ENCODE peak calls at places on chromosomes 11 and 22, in eight cellular contexts. T is BJ, Q is NB4, Y is cardiac muscle cell, I is fibroblast of lung, E is mesothelial cell of epicardium, V is mammary epithelial cell, R is lung. J is an unnamed sample.

GRCh38 chr11:45450189-45450588 is 164.0 kb upstream of the SYT13 start:
- DNase-seq in T (no peak), Q (no peak), Y (no peak), I (peak), E (no peak), V (no peak), R (no peak), J (peak)

GRCh38 chr22:36986242-36986821 is 32.9 kb downstream of the TST start:
- DNase-seq in T (no peak), Q (peak), Y (no peak), I (no peak), E (no peak), V (no peak), R (no peak), J (no peak)

GRCh38 chr11:134069426-134069921 is 602 bp downstream of the JAM3 start:
- DNase-seq in T (no peak), Q (no peak), Y (peak), I (peak), E (peak), V (no peak), R (no peak), J (peak)

GRCh38 chr22:48146426-48146825 is 1384.0 kb downstream of the TBC1D22A start:
- DNase-seq in T (no peak), Q (no peak), Y (no peak), I (no peak), E (no peak), V (no peak), R (no peak), J (no peak)

GRCh38 chr22:42430486-42431125 is 1.6 kb downstream of the NFAM1 start:
- DNase-seq in T (no peak), Q (peak), Y (no peak), I (no peak), E (no peak), V (no peak), R (no peak), J (no peak)

GRCh38 chr22:50696799-50697561 is 24.4 kb downstream of the SHANK3 start:
- DNase-seq in T (no peak), Q (no peak), Y (peak), I (no peak), E (no peak), V (peak), R (no peak), J (peak)

GRCh38 chr11:88434333-88434976 is 96.9 kb upstream of the CTSC start:
- DNase-seq in T (no peak), Q (peak), Y (no peak), I (no peak), E (no peak), V (peak), R (no peak), J (no peak)

GRCh38 chr11:117172678-117173421 is 5.7 kb upstream of the SIDT2 start:
- DNase-seq in T (no peak), Q (no peak), Y (no peak), I (no peak), E (no peak), V (no peak), R (no peak), J (no peak)

GRCh38 chr11:56521955-56522354 is 21.1 kb downstream of the OR5M11 start:
- DNase-seq in T (no peak), Q (peak), Y (no peak), I (no peak), E (no peak), V (no peak), R (no peak), J (no peak)

GRCh38 chr22:17119481-17120202 is 1.5 kb downstream of the TMEM121B start:
- DNase-seq in T (no peak), Q (peak), Y (no peak), I (no peak), E (no peak), V (no peak), R (no peak), J (no peak)

GRCh38 chr11:33291004-33291777 is 34.0 kb downstream of the HIPK3 start:
- DNase-seq in T (no peak), Q (no peak), Y (peak), I (peak), E (no peak), V (no peak), R (no peak), J (no peak)

GRCh38 chr11:68044898-68045351 is 6.1 kb downstream of the TCIRG1 start:
- DNase-seq in T (no peak), Q (no peak), Y (no peak), I (no peak), E (no peak), V (no peak), R (no peak), J (no peak)

GRCh38 chr11:33358150-33358831 is 101.1 kb downstream of the HIPK3 start:
- DNase-seq in T (no peak), Q (peak), Y (peak), I (no peak), E (no peak), V (no peak), R (no peak), J (no peak)

GRCh38 chr11:70111269-70112016 is 33.3 kb downstream of the ANO1 start:
- DNase-seq in T (no peak), Q (peak), Y (peak), I (peak), E (no peak), V (no peak), R (no peak), J (peak)

GRCh38 chr11:12219732-12220131 is 109.3 kb downstream of the MICAL2 start:
- DNase-seq in T (no peak), Q (no peak), Y (peak), I (peak), E (no peak), V (no peak), R (no peak), J (no peak)

GRCh38 chr11:10158461-10158860 is 135.6 kb downstream of the SBF2 start:
- DNase-seq in T (no peak), Q (no peak), Y (no peak), I (no peak), E (no peak), V (peak), R (no peak), J (no peak)

GRCh38 chr22:20021196-20022181 is 579 bp downstream of the TANGO2 start:
- DNase-seq in T (peak), Q (peak), Y (peak), I (peak), E (peak), V (no peak), R (peak), J (peak)

GRCh38 chr11:108788565-108789199 is 123.8 kb downstream of the DDX10 start:
- DNase-seq in T (no peak), Q (peak), Y (peak), I (peak), E (no peak), V (peak), R (no peak), J (peak)

GRCh38 chr11:114180301-114181055 is 115.7 kb upstream of the NNMT start:
- DNase-seq in T (no peak), Q (peak), Y (peak), I (no peak), E (no peak), V (no peak), R (peak), J (no peak)

GRCh38 chr11:72864692-72865655 is 50.8 kb downstream of the ATG16L2 start:
- DNase-seq in T (peak), Q (no peak), Y (no peak), I (peak), E (no peak), V (no peak), R (no peak), J (peak)

GRCh38 chr22:36541831-36542391 is 12.9 kb upstream of the EIF3D start:
- DNase-seq in T (peak), Q (no peak), Y (no peak), I (peak), E (no peak), V (peak), R (no peak), J (peak)

GRCh38 chr11:112563808-112564207 is 303.1 kb upstream of the PLET1 start:
- DNase-seq in T (no peak), Q (no peak), Y (no peak), I (no peak), E (no peak), V (no peak), R (no peak), J (no peak)

GRCh38 chr11:117384045-117384444 is 56.4 kb downstream of the CEP164 start:
- DNase-seq in T (peak), Q (no peak), Y (no peak), I (peak), E (no peak), V (peak), R (no peak), J (peak)

GRCh38 chr11:122628691-122629555 is 26.6 kb upstream of the UBASH3B start:
- DNase-seq in T (no peak), Q (peak), Y (peak), I (peak), E (peak), V (peak), R (peak), J (peak)

GRCh38 chr22:49182416-49182815 is 645.3 kb downstream of the BRD1 start:
- DNase-seq in T (no peak), Q (no peak), Y (no peak), I (no peak), E (no peak), V (no peak), R (no peak), J (no peak)

GRCh38 chr11:31295308-31295707 is 74.2 kb downstream of the DCDC1 start:
- DNase-seq in T (no peak), Q (no peak), Y (no peak), I (no peak), E (no peak), V (no peak), R (no peak), J (no peak)

GRCh38 chr11:66856496-66857233 is at the start of gene LRFN4:
- DNase-seq in T (no peak), Q (no peak), Y (peak), I (peak), E (peak), V (peak), R (no peak), J (no peak)

GRCh38 chr11:7537260-7537659 is 23.5 kb downstream of the PPFIBP2 start:
- DNase-seq in T (no peak), Q (no peak), Y (no peak), I (no peak), E (no peak), V (no peak), R (no peak), J (no peak)

GRCh38 chr11:67006029-67006884 is 16.7 kb upstream of the SYT12 start:
- DNase-seq in T (no peak), Q (peak), Y (no peak), I (peak), E (no peak), V (no peak), R (no peak), J (no peak)

GRCh38 chr11:115699326-115699725 is 195.1 kb upstream of the CADM1 start:
- DNase-seq in T (no peak), Q (no peak), Y (no peak), I (no peak), E (no peak), V (no peak), R (no peak), J (no peak)

GRCh38 chr11:32919338-32919737 is 26.7 kb downstream of the QSER1 start:
- DNase-seq in T (no peak), Q (no peak), Y (no peak), I (no peak), E (no peak), V (no peak), R (no peak), J (no peak)

GRCh38 chr11:6850526-6850925 is 5.0 kb downstream of the OR10A5 start:
- DNase-seq in T (no peak), Q (no peak), Y (no peak), I (no peak), E (no peak), V (no peak), R (no peak), J (no peak)

GRCh38 chr11:45232341-45233080 is 53.6 kb downstream of the SYT13 start:
- DNase-seq in T (no peak), Q (no peak), Y (no peak), I (no peak), E (no peak), V (no peak), R (no peak), J (no peak)

GRCh38 chr11:6320411-6321207 is at the start of gene CAVIN3:
- DNase-seq in T (peak), Q (peak), Y (peak), I (peak), E (peak), V (peak), R (peak), J (peak)

GRCh38 chr11:120233207-120233803 is 6.6 kb upstream of the POU2F3 start:
- DNase-seq in T (no peak), Q (no peak), Y (no peak), I (no peak), E (no peak), V (no peak), R (no peak), J (no peak)

GRCh38 chr11:120228794-120229384 is 11.1 kb upstream of the POU2F3 start:
- DNase-seq in T (no peak), Q (no peak), Y (no peak), I (no peak), E (no peak), V (no peak), R (no peak), J (no peak)

GRCh38 chr11:120230433-120231071 is 9.4 kb upstream of the POU2F3 start:
- DNase-seq in T (no peak), Q (no peak), Y (no peak), I (no peak), E (no peak), V (no peak), R (no peak), J (no peak)

GRCh38 chr11:120229451-120230424 is 10.2 kb upstream of the POU2F3 start:
- DNase-seq in T (no peak), Q (peak), Y (peak), I (peak), E (no peak), V (no peak), R (no peak), J (no peak)

DNA sequence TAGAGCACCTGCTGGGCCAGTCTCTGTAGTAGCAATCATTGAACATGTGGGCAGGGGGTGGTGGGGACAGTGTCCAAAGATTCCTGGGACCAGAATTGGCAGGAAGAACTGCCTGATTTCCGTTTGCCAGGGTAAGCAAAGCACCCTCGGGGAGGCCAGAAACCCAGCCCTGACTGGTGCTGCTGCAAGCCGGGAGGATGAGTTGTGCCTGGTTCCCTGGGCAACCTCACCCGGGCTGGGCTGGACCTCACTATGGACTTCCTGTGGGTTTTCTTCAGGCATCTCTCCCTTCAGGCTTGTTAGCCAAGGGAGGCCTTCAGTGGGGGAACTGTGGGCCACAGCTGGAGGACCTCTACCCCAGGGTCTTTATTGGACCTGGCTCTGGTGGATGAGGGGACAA is 8.0 kb upstream of the POU2F3 start:
- DNase-seq in T (no peak), Q (no peak), Y (no peak), I (peak), E (no peak), V (peak), R (no peak), J (no peak)
- TF ChIP-seq CTCF in T (no peak), Q (no peak), Y (no peak), I (no peak), E (no peak), V (no peak), R (no peak), J (no peak)

DNA sequence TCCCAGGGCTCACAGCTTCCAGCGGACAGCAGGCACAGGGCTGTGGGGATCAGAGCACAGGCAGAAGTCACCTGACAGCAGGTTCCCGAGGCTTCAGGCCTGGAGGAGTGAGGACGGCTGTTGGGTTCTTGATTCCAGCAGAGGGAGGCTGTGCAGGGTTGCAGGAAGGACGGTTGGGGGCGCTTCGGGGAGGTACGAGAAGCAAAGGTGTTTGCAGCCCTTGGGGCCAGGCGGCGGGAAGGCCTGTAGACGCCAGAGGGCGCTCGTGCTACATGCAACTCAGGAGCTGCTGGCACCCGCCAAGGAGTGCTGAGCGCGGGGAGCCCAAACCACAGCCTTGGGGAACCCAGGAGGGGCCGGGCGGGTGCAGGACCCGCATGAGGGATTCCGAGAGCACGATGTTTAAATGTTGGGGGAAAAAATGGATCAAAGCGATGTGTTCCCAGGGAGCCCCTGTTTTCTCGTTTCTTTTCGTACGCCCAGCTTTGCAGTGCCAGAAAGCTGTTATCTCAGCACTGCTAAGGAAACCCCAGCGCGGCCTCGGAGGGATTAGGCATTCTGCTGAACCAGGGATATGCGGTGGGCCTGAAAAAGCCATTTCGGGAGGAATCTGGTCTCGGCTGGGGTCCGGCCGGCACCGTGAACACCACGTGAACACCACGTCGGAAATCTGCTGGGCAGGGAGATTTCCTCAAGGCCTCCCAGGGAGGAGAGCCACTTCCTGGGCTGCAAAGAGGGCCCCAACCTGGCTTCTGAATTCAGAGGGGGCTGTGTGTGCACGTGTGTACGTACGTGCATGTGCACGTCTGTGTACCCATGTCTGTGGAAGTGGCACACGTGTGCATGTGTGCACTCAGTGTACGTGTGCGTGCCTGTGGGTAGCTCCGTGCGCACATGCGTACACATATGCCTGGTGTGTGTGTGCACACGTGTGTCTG is 88.2 kb downstream of the KCNQ1 start:
- DNase-seq in T (peak), Q (peak), Y (peak), I (peak), E (peak), V (peak), R (peak), J (peak)
- TF ChIP-seq CTCF in T (peak), Q (peak), Y (peak), I (peak), E (peak), V (peak), R (peak), J (peak)

DNA sequence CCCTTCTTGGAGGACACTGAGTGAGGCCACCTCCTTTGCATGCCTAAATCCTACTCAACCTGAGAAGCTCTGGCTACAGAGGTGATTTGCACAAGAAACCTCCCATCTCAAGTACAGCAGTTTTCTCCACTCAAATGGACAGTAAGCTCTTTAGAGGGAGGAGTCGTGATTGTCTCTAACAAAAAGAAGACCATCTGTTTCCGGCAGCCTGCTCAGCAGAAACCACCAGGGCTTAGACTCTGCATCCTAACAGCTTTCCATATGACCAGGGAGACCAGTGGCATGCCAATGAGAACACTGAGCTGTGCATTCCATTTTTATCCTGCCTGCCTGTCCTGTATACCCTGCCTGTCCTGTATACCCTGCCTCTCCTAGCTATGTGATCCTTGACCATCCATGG is 50.7 kb upstream of the POU2AF2 start:
- DNase-seq in T (no peak), Q (no peak), Y (no peak), I (no peak), E (no peak), V (no peak), R (no peak), J (no peak)
- TF ChIP-seq CTCF in T (no peak), Q (no peak), Y (no peak), I (no peak), E (no peak), V (no peak), R (no peak), J (no peak)

GRCh38 chr22:44335903-44336803 is 23.4 kb upstream of the SHISAL1 start:
- DNase-seq in T (no peak), Q (no peak), Y (no peak), I (no peak), E (no peak), V (no peak), R (no peak), J (no peak)
- TF ChIP-seq CTCF in T (no peak), Q (no peak), Y (no peak), I (no peak), E (no peak), V (peak), R (no peak), J (no peak)

GRCh38 chr22:38685761-38686160 is 4.0 kb downstream of the TOMM22 start:
- DNase-seq in T (no peak), Q (no peak), Y (no peak), I (no peak), E (no peak), V (no peak), R (no peak), J (no peak)

DNA sequence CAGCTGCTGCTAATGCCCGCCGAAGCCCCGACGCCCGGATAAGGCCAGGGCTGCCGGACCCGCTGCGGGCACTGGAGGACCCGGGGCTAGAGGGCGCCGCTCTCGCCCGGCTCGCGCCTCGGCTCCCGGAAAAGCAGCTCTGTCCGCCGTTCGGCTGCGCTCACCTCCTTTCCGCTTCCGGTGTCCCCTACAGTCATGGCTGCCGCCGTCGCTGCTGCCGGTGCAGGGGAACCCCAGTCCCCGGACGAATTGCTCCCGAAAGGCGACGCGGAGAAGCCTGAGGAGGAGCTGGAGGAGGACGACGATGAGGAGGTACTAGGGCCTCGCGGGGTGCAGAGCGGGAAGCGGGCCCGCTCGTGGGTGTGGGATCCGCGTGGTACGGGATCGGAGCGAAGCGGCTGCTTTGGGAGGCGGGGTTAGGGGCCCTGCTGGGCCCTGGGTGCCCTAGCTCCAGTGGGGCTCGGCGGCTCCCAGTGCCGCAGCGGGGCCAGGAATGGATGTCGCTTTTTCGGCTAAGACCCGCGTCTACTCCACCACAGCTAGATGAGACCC is at the start of gene TOMM22:
- DNase-seq in T (no peak), Q (peak), Y (peak), I (peak), E (peak), V (peak), R (peak), J (peak)
- TF ChIP-seq CTCF in T (peak), Q (peak), Y (peak), I (peak), E (no peak), V (peak), R (peak), J (peak)

J was measured in AG10803.